ENCODE peak calls at places on chromosomes 6 and 20, in six cellular contexts. T is psoas muscle, N is hepatocyte, Y is heart right ventricle, D is thoracic aorta, L is left ventricle myocardium inferior. J is an unnamed sample.

GRCh38 chr6:84653027-84653551 is 111.3 kb downstream of the TBX18 start:
- DNase-seq in N (no peak), T (no peak), Y (no peak), D (no peak), L (no peak), J (no peak)

GRCh38 chr6:21773199-21773974 is 179.8 kb downstream of the SOX4 start:
- DNase-seq in Y (no peak), D (no peak), T (no peak), L (no peak), N (peak; percentile 8), J (no peak)

GRCh38 chr20:47142782-47143170 is 213.7 kb downstream of the ZMYND8 start:
- DNase-seq in D (no peak), T (no peak), Y (no peak), N (no peak), L (no peak), J (no peak)

GRCh38 chr20:53769041-53769440 is 175.4 kb upstream of the ZNF217 start:
- DNase-seq in Y (no peak), N (no peak), L (no peak), D (no peak), T (no peak), J (no peak)

GRCh38 chr20:59182401-59183044 is 18.9 kb downstream of the ZNF831 start:
- DNase-seq in D (no peak), N (no peak), Y (no peak), L (no peak), T (no peak), J (no peak)

GRCh38 chr20:22805219-22805618 is 220.8 kb upstream of the FOXA2 start:
- DNase-seq in T (peak; percentile 29), L (peak; percentile 34), N (peak; percentile 80), D (no peak), Y (no peak), J (no peak)

GRCh38 chr20:58010666-58011065 is 217.8 kb downstream of the ANKRD60 start:
- DNase-seq in L (no peak), T (no peak), N (no peak), D (no peak), Y (no peak), J (no peak)

GRCh38 chr6:96194675-96195074 is 178.9 kb downstream of the FUT9 start:
- DNase-seq in Y (no peak), N (no peak), D (no peak), L (no peak), T (no peak), J (no peak)

GRCh38 chr6:135212935-135213334 is 31.8 kb downstream of the MYB start:
- DNase-seq in L (no peak), D (no peak), T (no peak), Y (no peak), N (no peak), J (no peak)

GRCh38 chr6:501891-502601 is 110.5 kb downstream of the IRF4 start:
- DNase-seq in D (no peak), L (no peak), T (no peak), Y (no peak), N (no peak), J (no peak)

GRCh38 chr20:57663681-57664451 is 43.6 kb upstream of the ZBP1 start:
- DNase-seq in T (no peak), D (no peak), N (no peak), Y (no peak), L (peak; percentile 10), J (no peak)

GRCh38 chr6:35729722-35730121 is 7.1 kb upstream of the ARMC12 start:
- DNase-seq in T (no peak), Y (no peak), D (no peak), N (no peak), L (no peak), J (no peak)

GRCh38 chr6:146546440-146546839 is 2.8 kb downstream of the RAB32 start:
- DNase-seq in N (peak; percentile 44), T (no peak), L (no peak), D (no peak), Y (no peak), J (no peak)

GRCh38 chr6:132333639-132334516 is 67.4 kb downstream of the MOXD1 start:
- DNase-seq in Y (no peak), L (no peak), T (peak; percentile 20), D (no peak), N (peak; percentile 72), J (no peak)

GRCh38 chr6:52161689-52162438 is 24.3 kb upstream of the IL17A start:
- DNase-seq in L (no peak), N (no peak), D (no peak), Y (no peak), T (no peak), J (no peak)

GRCh38 chr6:163694988-163695942 is 280.7 kb downstream of the QKI start:
- DNase-seq in Y (no peak), L (no peak), T (no peak), D (no peak), N (peak; percentile 17), J (no peak)

DNA sequence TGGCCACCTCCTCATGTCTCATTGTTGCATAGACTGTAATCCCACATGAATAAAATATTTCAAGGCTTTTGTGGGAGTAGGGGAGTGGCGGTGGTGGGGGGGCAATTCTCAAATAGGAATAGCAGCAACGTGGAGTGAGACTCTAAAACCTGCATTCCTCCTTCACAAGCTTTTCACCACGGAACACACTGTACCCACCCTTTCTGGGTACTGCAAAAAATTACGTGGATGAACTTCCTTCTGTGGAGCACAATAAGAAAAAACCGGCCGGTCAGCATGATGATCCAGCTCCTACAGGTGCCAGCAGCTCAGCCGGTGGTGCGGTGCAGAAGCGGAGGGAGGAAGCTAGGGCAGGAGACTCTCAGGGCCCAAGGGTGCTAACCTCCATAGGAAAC is 930 bp upstream of the RRAGD start:
- DNase-seq in D (no peak), T (no peak), N (no peak), Y (no peak), L (no peak), J (no peak)
- H3K27me3 ChIP-seq in D (no peaks in the 10 kb centered on the region), T (no peaks in the 10 kb centered on the region), N (peaks cover 29% of the 10 kb centered on the region), Y (peaks cover 4% of the 10 kb centered on the region), L (peaks cover 8% of the 10 kb centered on the region), J (no peaks in the 10 kb centered on the region)

GRCh38 chr6:107062691-107063090 is 34.7 kb downstream of the MTRES1 start:
- DNase-seq in D (no peak), Y (no peak), L (no peak), T (no peak), N (no peak), J (no peak)

GRCh38 chr6:107064579-107065065 is 36.6 kb downstream of the MTRES1 start:
- DNase-seq in N (no peak), Y (peak; percentile 13), T (no peak), D (no peak), L (no peak), J (no peak)

GRCh38 chr6:107059606-107060005 is 31.6 kb downstream of the MTRES1 start:
- DNase-seq in Y (no peak), L (no peak), T (no peak), D (no peak), N (no peak), J (no peak)

GRCh38 chr6:107060704-107061103 is 32.7 kb downstream of the MTRES1 start:
- DNase-seq in N (no peak), Y (no peak), T (no peak), D (no peak), L (no peak), J (no peak)

GRCh38 chr6:107061125-107062020 is 33.4 kb downstream of the MTRES1 start:
- DNase-seq in N (no peak), D (no peak), Y (no peak), L (no peak), T (no peak), J (no peak)
- H3K4me3 ChIP-seq in N (no peak overlapping the region), D (no peak overlapping the region), Y (no peak overlapping the region), L (no peak overlapping the region), T (no peak overlapping the region), J (no peak overlapping the region)

GRCh38 chr20:2753456-2754040 is 46.9 kb downstream of the CPXM1 start:
- DNase-seq in D (no peak), Y (no peak), T (no peak), L (no peak), N (no peak), J (no peak)

GRCh38 chr20:2751347-2751867 is 49.0 kb downstream of the CPXM1 start:
- DNase-seq in L (no peak), D (no peak), T (no peak), N (no peak), Y (no peak), J (no peak)

GRCh38 chr20:2752631-2753455 is 47.6 kb downstream of the CPXM1 start:
- DNase-seq in D (no peak), T (no peak), Y (no peak), L (no peak), N (peak; percentile 79), J (no peak)

GRCh38 chr20:2750343-2751251 is 49.8 kb downstream of the CPXM1 start:
- DNase-seq in N (peak; percentile 71), L (no peak), Y (no peak), T (peak; percentile 50), D (no peak), J (no peak)

DNA sequence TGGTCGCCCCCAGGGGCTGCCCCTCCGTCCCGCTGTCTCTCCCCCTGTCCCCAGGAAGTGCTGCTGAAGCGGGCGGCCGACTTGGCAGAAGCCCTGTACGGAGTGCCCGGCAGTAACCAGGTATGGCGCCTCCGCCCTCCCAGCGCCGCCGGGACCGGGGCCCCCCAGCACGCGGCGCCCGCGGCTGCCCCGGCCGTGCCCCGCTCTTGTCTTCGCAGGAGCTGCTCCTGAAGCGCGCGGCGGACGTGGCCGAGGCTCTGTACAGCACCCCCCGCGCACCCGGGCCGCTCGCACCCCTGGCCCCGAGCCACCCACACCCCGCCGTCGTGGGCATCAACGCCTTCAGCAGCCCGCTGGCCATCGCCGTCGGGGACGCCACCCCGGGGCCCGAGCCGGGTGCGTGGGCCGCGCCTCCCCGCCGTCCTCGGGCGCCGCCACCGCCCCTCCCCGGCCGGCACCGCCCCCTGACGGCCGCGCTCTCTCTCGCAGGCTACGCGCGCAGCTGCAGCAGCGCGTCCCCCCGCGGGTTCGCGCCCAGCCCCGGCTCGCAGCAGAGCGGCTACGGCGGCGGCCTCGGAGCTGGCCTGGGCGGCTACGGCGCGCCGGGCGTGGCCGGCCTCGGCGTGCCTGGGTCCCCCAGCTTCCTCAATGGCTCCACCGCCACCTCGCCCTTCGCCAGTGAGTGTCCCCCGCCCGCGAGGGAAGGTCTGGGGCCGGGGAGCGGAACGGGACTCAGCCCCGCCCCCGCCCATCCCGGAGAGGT is 48.4 kb downstream of the CPXM1 start:
- DNase-seq in Y (peak; percentile 45), T (no peak), N (peak; percentile 70), L (no peak), D (no peak), J (no peak)
- H3K27me3 ChIP-seq in Y (peaks cover 61% of the 10 kb centered on the region), T (peaks cover 40% of the 10 kb centered on the region), N (peaks cover 63% of the 10 kb centered on the region), L (peaks cover 86% of the 10 kb centered on the region), D (no peaks in the 10 kb centered on the region), J (peaks cover 77% of the 10 kb centered on the region)

DNA sequence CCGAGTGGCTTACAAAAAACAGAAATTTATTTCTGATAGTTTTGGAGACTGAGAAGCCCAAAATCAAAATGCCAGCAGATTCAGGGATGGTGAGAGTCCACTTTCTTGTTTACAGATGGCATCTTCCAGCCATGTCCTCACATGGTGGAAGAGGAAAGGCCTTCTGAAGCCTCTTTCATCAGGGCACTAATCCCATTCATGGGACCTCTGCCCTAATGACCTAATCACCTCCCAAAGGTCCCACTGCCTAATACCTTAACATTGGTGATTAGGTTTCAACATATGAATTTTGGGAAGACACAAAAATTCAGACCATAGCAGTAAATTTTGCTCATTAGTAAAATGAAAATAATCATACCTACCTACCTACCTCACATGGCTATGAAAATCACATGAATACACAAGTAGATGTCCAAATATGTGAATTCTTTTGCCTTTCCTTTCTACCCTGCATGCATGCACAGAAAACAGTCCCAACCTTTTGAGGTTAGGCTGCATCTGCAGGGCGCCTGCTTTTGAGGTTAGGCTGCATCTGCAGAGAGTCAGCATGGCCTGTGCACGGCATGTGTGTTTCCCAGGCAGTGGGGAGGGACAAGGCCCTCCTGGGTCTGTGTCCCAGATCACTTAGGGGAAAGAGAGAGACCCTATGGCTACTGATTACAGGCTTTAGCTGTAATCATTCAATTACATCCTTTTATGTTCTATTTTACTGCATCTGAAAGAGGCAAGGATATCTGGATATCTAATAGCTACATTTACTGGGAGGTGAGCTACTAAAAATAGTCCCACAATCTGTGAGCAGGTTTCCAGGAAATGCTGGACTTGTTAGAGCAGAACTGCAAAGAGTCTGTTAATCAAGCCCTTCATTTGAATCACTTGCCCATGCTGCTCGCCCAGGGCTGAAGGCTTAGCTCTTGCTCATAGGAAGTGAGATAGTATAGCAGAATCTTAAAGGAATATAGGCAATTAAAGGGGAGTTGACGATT is 497.7 kb upstream of the MARCKS start:
- DNase-seq in L (no peak), T (no peak), N (no peak), D (no peak), Y (no peak), J (no peak)
- H3K4me3 ChIP-seq in L (no peak overlapping the region), T (no peak overlapping the region), N (no peak overlapping the region), D (no peak overlapping the region), Y (no peak overlapping the region), J (no peak overlapping the region)